ENCODE peak calls at places on chromosomes 3 and 15, in four cellular contexts. Y is CD8-positive, alpha-beta memory T cell; E is gastrocnemius medialis; W is right atrium auricular region. D is an unnamed sample.

GRCh38 chr3:124582621-124583437 is 147.4 kb upstream of the UMPS start:
- DNase-seq in Y (no peak), E (no peak), W (no peak), D (no peak)

GRCh38 chr3:144270100-144270499 is 298.5 kb downstream of the DIPK2A start:
- DNase-seq in Y (no peak), E (peak), W (no peak), D (no peak)

GRCh38 chr3:114308377-114308776 is 14.5 kb downstream of the TIGIT start:
- DNase-seq in Y (no peak), E (no peak), W (no peak), D (no peak)

GRCh38 chr3:23992051-23992628 is 47.1 kb downstream of the NR1D2 start:
- DNase-seq in Y (no peak), E (peak), W (no peak), D (no peak)

GRCh38 chr3:157120071-157120892 is 39.7 kb downstream of the CCNL1 start:
- DNase-seq in Y (no peak), E (no peak), W (no peak), D (no peak)

GRCh38 chr3:50274371-50275104 is 4.3 kb upstream of the LSMEM2 start:
- DNase-seq in Y (peak), E (no peak), W (no peak), D (no peak)

GRCh38 chr3:129626744-129627349 is 20.4 kb upstream of the PLXND1 start:
- DNase-seq in Y (peak), E (peak), W (peak), D (no peak)

GRCh38 chr3:10251006-10251405 is 2.7 kb downstream of the TATDN2 start:
- DNase-seq in Y (no peak), E (no peak), W (no peak), D (no peak)

GRCh38 chr3:131903988-131904415 is 130.8 kb downstream of the CPNE4 start:
- DNase-seq in Y (no peak), E (no peak), W (no peak), D (no peak)

GRCh38 chr3:23263796-23264195 is 60.7 kb downstream of the UBE2E2 start:
- DNase-seq in Y (no peak), E (no peak), W (no peak), D (no peak)

GRCh38 chr15:31485431-31485830 is 158.8 kb downstream of the KLF13 start:
- DNase-seq in Y (no peak), E (no peak), W (no peak), D (no peak)

GRCh38 chr15:50798684-50799083 is 33.2 kb upstream of the SPPL2A start:
- DNase-seq in Y (no peak), E (peak), W (no peak), D (no peak)

GRCh38 chr3:151501171-151501790 is 40.4 kb upstream of the IGSF10 start:
- DNase-seq in Y (no peak), E (no peak), W (no peak), D (no peak)

GRCh38 chr3:25820372-25820771 is 30.5 kb downstream of the OXSM start:
- DNase-seq in Y (no peak), E (no peak), W (no peak), D (no peak)

GRCh38 chr3:64685800-64686445 is 1.9 kb downstream of the ADAMTS9 start:
- DNase-seq in Y (no peak), E (peak), W (peak), D (peak)

GRCh38 chr3:45011756-45012441 is 14.2 kb upstream of the CLEC3B start:
- DNase-seq in Y (no peak), E (peak), W (peak), D (no peak)

GRCh38 chr15:95684693-95685115 is 645.8 kb upstream of the NR2F2 start:
- DNase-seq in Y (no peak), E (no peak), W (no peak), D (no peak)

GRCh38 chr3:12483364-12483763 is 916 bp upstream of the TSEN2 start:
- DNase-seq in Y (no peak), E (no peak), W (no peak), D (no peak)

GRCh38 chr3:12478326-12478725 is 6.0 kb upstream of the TSEN2 start:
- DNase-seq in Y (no peak), E (no peak), W (no peak), D (no peak)

GRCh38 chr3:12477256-12477655 is 7.0 kb upstream of the TSEN2 start:
- DNase-seq in Y (no peak), E (no peak), W (no peak), D (no peak)

GRCh38 chr3:12476238-12476897 is 7.9 kb upstream of the TSEN2 start:
- DNase-seq in Y (no peak), E (no peak), W (no peak), D (no peak)

GRCh38 chr3:12479919-12480425 is 4.3 kb upstream of the TSEN2 start:
- DNase-seq in Y (peak), E (no peak), W (no peak), D (no peak)
- H3K27ac ChIP-seq in Y (no peak), E (peak), W (no peak), D (no peak)

DNA sequence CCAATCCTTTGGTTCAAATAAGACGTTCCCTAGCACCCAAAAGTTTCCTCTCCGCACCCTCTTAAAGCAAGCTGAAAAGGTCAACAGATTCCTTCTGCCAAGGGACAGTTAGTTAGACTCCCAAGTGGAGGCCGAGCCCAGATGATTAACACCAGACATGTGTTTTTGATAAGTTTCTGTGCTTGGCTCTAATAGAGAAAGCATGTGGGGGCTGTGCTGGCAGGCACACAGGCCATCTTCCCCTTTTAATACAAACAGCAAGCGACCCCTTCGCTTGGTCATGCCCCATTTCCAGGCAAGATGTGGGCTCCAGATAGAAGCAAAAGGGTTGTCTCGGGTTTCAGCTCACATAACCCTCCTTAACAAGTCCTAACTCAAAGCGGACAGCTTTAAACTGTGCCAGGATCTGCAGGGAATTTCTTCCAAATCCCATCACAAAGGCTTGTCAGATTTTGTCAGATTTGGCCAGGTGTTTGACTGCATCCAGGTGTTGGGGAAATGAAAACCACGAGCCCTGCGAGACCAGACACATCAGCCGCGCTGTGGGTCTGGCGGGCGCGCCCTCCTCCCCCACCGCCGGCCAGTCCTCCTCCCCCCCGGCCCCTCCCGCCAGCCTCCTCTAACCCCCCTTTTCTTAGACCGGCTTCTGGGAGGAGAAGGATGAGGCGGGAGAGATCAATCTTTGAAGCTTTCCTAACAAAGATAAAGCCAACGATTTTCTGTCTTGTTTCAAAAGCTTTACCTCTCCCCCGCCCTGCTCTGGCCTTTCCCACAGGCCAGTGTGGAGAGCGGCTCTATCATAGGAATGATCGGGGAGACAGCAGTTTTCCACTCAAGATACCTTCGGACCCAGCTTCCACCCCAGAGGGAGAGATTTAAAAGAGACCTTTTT is 3.4 kb downstream of the HES1 start:
- DNase-seq in Y (no peak), E (no peak), W (no peak), D (no peak)
- H3K4me3 ChIP-seq in Y (no peak), E (no peak), W (peak), D (peak)

GRCh38 chr15:82980986-82981385 is 5.0 kb upstream of the RAMAC start:
- DNase-seq in Y (no peak), E (no peak), W (no peak), D (no peak)

GRCh38 chr15:82985688-82986441 is at the start of gene RAMAC:
- DNase-seq in Y (peak), E (peak), W (peak), D (peak)

GRCh38 chr15:82986442-82986780 is 401 bp downstream of the RAMAC start:
- DNase-seq in Y (no peak), E (no peak), W (no peak), D (no peak)
- H3K27ac ChIP-seq in Y (peak), E (peak), W (peak), D (peak)

GRCh38 chr15:100339999-100340398 is 1.8 kb downstream of the ADAMTS17 start:
- DNase-seq in Y (no peak), E (no peak), W (peak), D (no peak)
- H3K4me3 ChIP-seq in Y (no peak), E (no peak), W (no peak), D (no peak)

GRCh38 chr3:53570086-53570485 is 75.7 kb downstream of the CACNA1D start:
- DNase-seq in Y (no peak), E (no peak), W (no peak), D (no peak)
- H3K27ac ChIP-seq in Y (no peak), E (no peak), W (no peak), D (no peak)

GRCh38 chr15:29937956-29938355 is 115.7 kb upstream of the TJP1 start:
- DNase-seq in Y (no peak), E (no peak), W (no peak), D (no peak)

GRCh38 chr15:29936353-29937049 is 114.2 kb upstream of the TJP1 start:
- DNase-seq in Y (no peak), E (no peak), W (no peak), D (no peak)

GRCh38 chr15:29935296-29936020 is 113.2 kb upstream of the TJP1 start:
- DNase-seq in Y (no peak), E (no peak), W (no peak), D (no peak)

GRCh38 chr15:29933043-29933442 is 110.8 kb upstream of the TJP1 start:
- DNase-seq in Y (no peak), E (no peak), W (no peak), D (no peak)

GRCh38 chr15:29934251-29934650 is 112.0 kb upstream of the TJP1 start:
- DNase-seq in Y (no peak), E (no peak), W (no peak), D (no peak)
- H3K4me3 ChIP-seq in Y (no peak), E (no peak), W (no peak), D (no peak)

DNA sequence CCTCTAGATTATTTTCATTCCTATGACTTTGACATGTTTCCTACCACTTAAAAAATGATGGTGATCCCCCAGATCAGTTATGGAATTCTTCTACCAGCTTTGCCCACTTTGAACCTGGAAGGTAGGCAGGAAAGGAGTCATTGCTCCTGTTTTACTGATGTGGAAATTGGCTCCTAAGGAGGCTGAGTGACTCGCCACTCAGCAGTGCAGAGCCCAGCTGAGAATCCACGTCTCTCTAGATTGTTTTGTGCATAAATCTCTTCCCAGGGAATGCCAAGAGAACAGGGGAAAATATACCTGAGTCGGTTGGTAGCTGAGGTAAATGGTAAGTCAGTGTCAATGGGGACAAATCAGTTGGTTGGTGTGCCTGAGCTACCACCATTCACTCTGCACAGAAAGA is 4.7 kb downstream of the LTF start:
- DNase-seq in Y (no peak), E (no peak), W (no peak), D (no peak)
- H3K27ac ChIP-seq in Y (no peak), E (no peak), W (no peak), D (no peak)

GRCh38 chr3:42439461-42440075 is 29.2 kb upstream of the LYZL4 start:
- DNase-seq in Y (no peak), E (no peak), W (no peak), D (no peak)

GRCh38 chr3:42443292-42443691 is 32.9 kb upstream of the LYZL4 start:
- DNase-seq in Y (no peak), E (no peak), W (no peak), D (no peak)

GRCh38 chr3:42443819-42444436 is 33.5 kb upstream of the LYZL4 start:
- DNase-seq in Y (peak), E (peak), W (peak), D (peak)

GRCh38 chr3:42440924-42441323 is 30.5 kb upstream of the LYZL4 start:
- DNase-seq in Y (no peak), E (no peak), W (no peak), D (no peak)

GRCh38 chr3:42442640-42443039 is 32.2 kb upstream of the LYZL4 start:
- DNase-seq in Y (no peak), E (no peak), W (no peak), D (no peak)
- H3K4me3 ChIP-seq in Y (no peak), E (no peak), W (no peak), D (no peak)

D was measured in thoracic aorta.